ENCODE peak calls at places on chromosome 6, in four cellular contexts. T is heart left ventricle, U is kidney epithelial cell, O is fibroblast of lung. G is an unnamed sample.

GRCh38 chr6:113825776-113826175 is 31.4 kb upstream of the MARCKS start:
- DNase-seq in T (peak; percentile 84), U (no peak), O (peak; percentile 92), G (peak; percentile 94)

GRCh38 chr6:52253494-52253893 is 9.2 kb upstream of the IL17F start:
- DNase-seq in T (no peak), U (no peak), O (no peak), G (peak; percentile 82)

GRCh38 chr6:52116605-52116948 is 29.2 kb upstream of the PKHD1 start:
- DNase-seq in T (no peak), U (no peak), O (no peak), G (no peak)

GRCh38 chr6:39402239-39402751 is 79.8 kb upstream of the KCNK16 start:
- DNase-seq in T (no peak), U (no peak), O (no peak), G (no peak)

GRCh38 chr6:106639812-106640211 is 10.4 kb downstream of the QRSL1 start:
- DNase-seq in T (no peak), U (no peak), O (no peak), G (no peak)

GRCh38 chr6:1911476-1911875 is 301.8 kb downstream of the FOXC1 start:
- DNase-seq in T (no peak), U (no peak), O (peak; percentile 29), G (no peak)

GRCh38 chr6:28871335-28872156 is 52.2 kb downstream of the TRIM27 start:
- DNase-seq in T (no peak), U (no peak), O (no peak), G (no peak)

GRCh38 chr6:9412951-9413559 is 977.7 kb upstream of the SLC35B3 start:
- DNase-seq in T (no peak), U (no peak), O (peak; percentile 34), G (peak; percentile 33)

GRCh38 chr6:13368079-13368478 is 39.7 kb upstream of the TBC1D7 start:
- DNase-seq in T (no peak), U (no peak), O (no peak), G (no peak)

GRCh38 chr6:112563368-112563767 is 216.2 kb downstream of the RFPL4B start:
- DNase-seq in T (no peak), U (peak; percentile 62), O (peak; percentile 8), G (peak; percentile 47)

GRCh38 chr6:108661430-108661829 is 100.7 kb downstream of the FOXO3 start:
- DNase-seq in T (no peak), U (no peak), O (peak; percentile 73), G (no peak)

GRCh38 chr6:109076421-109076820 is 18.2 kb downstream of the SESN1 start:
- DNase-seq in T (no peak), U (no peak), O (no peak), G (no peak)

GRCh38 chr6:40541556-40542174 is 45.5 kb downstream of the LRFN2 start:
- DNase-seq in T (no peak), U (no peak), O (no peak), G (no peak)

GRCh38 chr6:5249451-5250122 is 11.2 kb downstream of the LYRM4 start:
- DNase-seq in T (no peak), U (no peak), O (no peak), G (no peak)

GRCh38 chr6:163872335-163872734 is 457.8 kb downstream of the QKI start:
- DNase-seq in T (no peak), U (no peak), O (peak; percentile 90), G (peak; percentile 62)

GRCh38 chr6:42727084-42727601 is 4.7 kb upstream of the PRPH2 start:
- DNase-seq in T (peak; percentile 38), U (no peak), O (peak; percentile 47), G (no peak)

GRCh38 chr6:21085206-21085605 is 508.3 kb upstream of the SOX4 start:
- DNase-seq in T (no peak), U (no peak), O (no peak), G (no peak)

GRCh38 chr6:21091411-21091810 is 502.1 kb upstream of the SOX4 start:
- DNase-seq in T (no peak), U (no peak), O (no peak), G (no peak)

GRCh38 chr6:21085643-21086042 is 507.9 kb upstream of the SOX4 start:
- DNase-seq in T (no peak), U (no peak), O (peak; percentile 10), G (no peak)

GRCh38 chr6:21083708-21084107 is 509.8 kb upstream of the SOX4 start:
- DNase-seq in T (no peak), U (no peak), O (no peak), G (no peak)

DNA sequence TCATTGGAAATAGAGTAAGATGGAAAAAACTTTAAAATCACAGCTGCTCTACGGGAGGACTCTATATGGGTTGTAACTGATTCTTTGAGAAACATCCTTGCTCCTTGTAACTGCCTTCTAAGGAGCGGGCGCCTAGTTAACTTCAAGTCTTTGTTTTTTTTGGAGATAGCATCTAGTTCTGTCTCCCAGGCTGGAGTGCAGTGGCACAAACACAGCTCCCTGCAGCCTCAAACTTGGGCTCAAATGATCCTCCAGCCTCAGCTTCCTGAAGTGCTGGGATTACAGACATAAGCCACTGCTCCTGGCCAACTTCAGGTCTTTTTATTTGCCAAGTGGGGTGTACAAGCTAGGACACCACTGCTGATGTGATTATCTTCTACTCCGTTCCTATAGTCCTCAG is 506.4 kb upstream of the SOX4 start:
- DNase-seq in T (no peak), U (no peak), O (no peak), G (no peak)
- H3K4me3 ChIP-seq in T (no peak overlapping the region), U (no peak overlapping the region), O (no peak overlapping the region), G (no peak overlapping the region)

DNA sequence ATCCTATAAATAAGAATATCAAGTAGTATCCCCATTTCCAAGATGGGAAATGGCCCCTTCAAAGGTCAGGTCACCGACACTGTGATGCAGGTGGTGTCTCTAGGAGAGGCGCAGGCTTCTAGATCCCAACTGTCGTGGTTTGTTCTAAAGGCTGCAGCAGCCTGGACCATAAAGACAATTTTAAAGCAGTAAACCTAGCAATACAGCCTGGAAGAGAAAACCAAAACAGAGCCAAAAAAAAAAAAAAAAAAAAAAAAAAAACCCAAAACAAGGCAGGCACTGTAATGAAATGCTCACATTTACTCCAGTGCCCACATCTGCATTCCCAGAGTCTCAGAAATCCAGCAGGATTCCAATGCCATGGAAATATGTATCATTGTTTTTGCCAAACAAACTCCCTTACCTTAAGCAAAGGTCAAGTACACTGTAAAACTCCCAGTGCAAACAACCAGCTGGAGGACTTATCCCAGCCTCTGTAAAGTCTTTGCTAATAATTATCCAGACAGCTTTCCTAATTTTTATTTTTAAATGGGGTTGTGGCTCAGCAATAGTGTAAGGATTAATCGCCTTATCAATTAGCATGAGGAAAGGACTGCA is 98.2 kb downstream of the PSMG4 start:
- DNase-seq in T (no peak), U (no peak), O (no peak), G (no peak)
- H3K4me3 ChIP-seq in T (no peak overlapping the region), U (no peak overlapping the region), O (no peak overlapping the region), G (no peak overlapping the region)

GRCh38 chr6:84762941-84763396 is 1.4 kb downstream of the TBX18 start:
- DNase-seq in T (peak; percentile 34), U (no peak), O (no peak), G (peak; percentile 61)
- H3K4me3 ChIP-seq in T (peak overlapping the region; percentile 64), U (peak overlapping the region; percentile 65), O (peak overlapping the region; percentile 23), G (peak overlapping the region; percentile 68)

GRCh38 chr6:33296797-33297405 is 1.8 kb downstream of the RGL2 start:
- DNase-seq in T (no peak), U (no peak), O (no peak), G (no peak)
- H3K4me3 ChIP-seq in T (peak overlapping the region; percentile 82), U (peak overlapping the region; percentile 82), O (no peak overlapping the region), G (peak overlapping the region; percentile 78)

DNA sequence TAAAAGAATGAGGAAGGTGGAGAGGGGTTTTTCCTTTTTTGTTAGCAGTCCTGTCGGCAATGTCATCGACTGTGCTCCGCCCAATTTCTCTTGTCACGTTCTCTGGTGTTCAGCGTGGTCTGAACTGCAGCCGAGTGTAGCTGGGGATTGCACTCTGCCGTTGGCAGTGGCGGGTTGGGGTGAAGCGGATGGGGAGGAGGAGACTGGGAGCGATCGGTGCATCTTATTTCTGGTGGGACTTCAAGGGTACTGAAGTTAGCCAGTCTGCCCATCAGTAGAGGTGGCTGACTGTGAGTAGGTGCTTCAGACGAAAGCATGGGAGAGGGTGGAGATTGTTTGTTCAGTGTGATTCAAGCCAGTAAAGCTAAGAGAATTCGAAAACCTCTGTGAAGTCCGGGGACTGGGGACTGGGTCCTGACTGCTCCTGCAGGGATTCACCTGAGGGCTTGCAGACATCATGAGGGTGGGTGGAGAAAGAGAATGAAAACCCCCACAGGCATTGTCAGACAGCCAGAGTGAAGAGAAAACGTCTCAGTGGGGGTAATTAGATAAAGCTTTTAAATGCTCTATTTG is 5.1 kb downstream of the RREB1 start:
- DNase-seq in T (peak; percentile 29), U (no peak), O (no peak), G (peak; percentile 78)
- H3K4me3 ChIP-seq in T (peak overlapping the region; percentile 8), U (no peak overlapping the region), O (no peak overlapping the region), G (peak overlapping the region; percentile 16)

G was measured in MG63.